ENCODE peak calls at places on chromosomes 1 and 21, in four cellular contexts. R, Y, S and W are unnamed samples.

GRCh38 chr1:174815036-174815435 is 184.7 kb upstream of the CACYBP start:
- DNase-seq in R (no peak), Y (no peak), S (no peak), W (no peak)

GRCh38 chr1:234968470-234968869 is 160.2 kb downstream of the TOMM20 start:
- DNase-seq in R (no peak), Y (no peak), S (no peak), W (no peak)

GRCh38 chr1:243275316-243275715 is 19.5 kb downstream of the SDCCAG8 start:
- DNase-seq in R (no peak), Y (no peak), S (no peak), W (no peak)

GRCh38 chr1:59487335-59488031 is 190.6 kb downstream of the FGGY start:
- DNase-seq in R (no peak), Y (no peak), S (no peak), W (no peak)

GRCh38 chr1:110674337-110675059 is at the start of gene KCNA3:
- DNase-seq in R (no peak), Y (no peak), S (peak), W (peak)

GRCh38 chr1:67723620-67724019 is 38.6 kb downstream of the GADD45A start:
- DNase-seq in R (no peak), Y (no peak), S (no peak), W (no peak)

GRCh38 chr1:167467126-167467725 is 51.1 kb downstream of the CD247 start:
- DNase-seq in R (no peak), Y (no peak), S (no peak), W (no peak)

GRCh38 chr1:115463347-115463746 is 125.3 kb upstream of the NGF start:
- DNase-seq in R (no peak), Y (no peak), S (peak), W (no peak)

GRCh38 chr1:84298688-84299535 is 2.6 kb upstream of the SAMD13 start:
- DNase-seq in R (peak), Y (peak), S (peak), W (peak)

GRCh38 chr1:179021873-179022272 is 3.8 kb upstream of the FAM20B start:
- DNase-seq in R (no peak), Y (no peak), S (no peak), W (no peak)

GRCh38 chr21:26127918-26128317 is 42.7 kb downstream of the APP start:
- DNase-seq in R (no peak), Y (no peak), S (no peak), W (no peak)

GRCh38 chr1:44105810-44106209 is 12.8 kb upstream of the KLF17 start:
- DNase-seq in R (no peak), Y (no peak), S (no peak), W (no peak)

GRCh38 chr1:66388918-66389317 is 145.0 kb upstream of the SGIP1 start:
- DNase-seq in R (no peak), Y (no peak), S (no peak), W (no peak)

GRCh38 chr1:162549001-162549400 is 12.5 kb upstream of the UAP1 start:
- DNase-seq in R (no peak), Y (no peak), S (no peak), W (no peak)

GRCh38 chr1:6534248-6534647 is 20.1 kb downstream of the NOL9 start:
- DNase-seq in R (no peak), Y (no peak), S (no peak), W (no peak)

GRCh38 chr1:228062812-228063211 is 19.7 kb upstream of the ARF1 start:
- DNase-seq in R (no peak), Y (no peak), S (no peak), W (no peak)

GRCh38 chr1:9721606-9722377 is 70.3 kb downstream of the PIK3CD start:
- DNase-seq in R (no peak), Y (no peak), S (peak), W (peak)

GRCh38 chr1:34924759-34925555 is 4.5 kb downstream of the DLGAP3 start:
- DNase-seq in R (peak), Y (peak), S (peak), W (peak)

GRCh38 chr1:55696181-55696580 is 481.0 kb upstream of the USP24 start:
- DNase-seq in R (no peak), Y (peak), S (no peak), W (no peak)

GRCh38 chr1:2937805-2938204 is 83.5 kb upstream of the ACTRT2 start:
- DNase-seq in R (no peak), Y (no peak), S (no peak), W (no peak)
- TF ChIP-seq CTCF in R (no peak), Y (no peak), S (no peak), W (no peak)

GRCh38 chr21:20253261-20253660 is 744.9 kb upstream of the NCAM2 start:
- DNase-seq in R (no peak), Y (no peak), S (no peak), W (no peak)

GRCh38 chr21:20250337-20250736 is 747.9 kb upstream of the NCAM2 start:
- DNase-seq in R (no peak), Y (no peak), S (no peak), W (no peak)

GRCh38 chr21:20254964-20255363 is 743.2 kb upstream of the NCAM2 start:
- DNase-seq in R (no peak), Y (no peak), S (no peak), W (no peak)

GRCh38 chr21:20249401-20249800 is 748.8 kb upstream of the NCAM2 start:
- DNase-seq in R (no peak), Y (no peak), S (no peak), W (no peak)
- TF ChIP-seq CTCF in R (no peak), Y (no peak), S (no peak), W (no peak)

DNA sequence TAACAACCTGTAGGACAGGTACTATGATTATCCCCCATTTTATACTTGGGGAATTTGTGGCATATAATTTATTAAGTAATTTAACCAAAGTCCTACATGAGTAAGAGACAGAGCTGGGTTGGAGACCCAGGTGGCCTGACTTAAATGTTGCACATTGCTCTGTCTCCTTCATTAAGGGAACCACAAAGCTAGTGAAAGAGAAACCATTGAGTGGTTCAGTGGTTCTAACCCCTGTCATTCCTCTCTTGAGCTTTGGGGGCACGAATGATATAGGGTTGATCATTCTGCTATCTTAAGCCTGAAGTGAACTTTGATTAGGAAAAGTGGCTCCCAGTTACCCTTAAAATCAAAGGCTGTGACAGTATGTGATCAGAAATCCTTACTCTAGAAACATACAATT is 5.2 kb upstream of the MAP3K7CL start:
- DNase-seq in R (no peak), Y (no peak), S (no peak), W (no peak)
- TF ChIP-seq CTCF in R (no peak), Y (no peak), S (no peak), W (no peak)

GRCh38 chr21:42258885-42259407 is 40.0 kb downstream of the ABCG1 start:
- DNase-seq in R (no peak), Y (no peak), S (no peak), W (no peak)
- TF ChIP-seq CTCF in R (no peak), Y (no peak), S (no peak), W (peak)